ENCODE peak calls at places on chromosomes 1 and 21, in five cellular contexts. One of them, this sample, is unnamed.

GRCh38 chr1:40901886-40902633 is 39.9 kb upstream of the CITED4 start:
- DNase-seq in neuronal stem cell: no peak
- DNase-seq in H9: peak
- DNase-seq in IMR-90: peak
- DNase-seq in mesendoderm: peak
- DNase-seq in this sample: peak

GRCh38 chr21:45971487-45972352 is 9.8 kb upstream of the COL6A1 start:
- DNase-seq in neuronal stem cell: no peak
- DNase-seq in H9: no peak
- DNase-seq in IMR-90: peak
- DNase-seq in mesendoderm: peak
- DNase-seq in this sample: no peak

GRCh38 chr1:151372411-151372934 is at the start of gene SELENBP1:
- DNase-seq in neuronal stem cell: peak
- DNase-seq in H9: peak
- DNase-seq in IMR-90: peak
- DNase-seq in mesendoderm: peak
- DNase-seq in this sample: no peak

GRCh38 chr1:36890776-36891175 is 143.5 kb downstream of the GRIK3 start:
- DNase-seq in neuronal stem cell: no peak
- DNase-seq in H9: peak
- DNase-seq in IMR-90: no peak
- DNase-seq in mesendoderm: no peak
- DNase-seq in this sample: no peak

GRCh38 chr1:41646186-41646585 is 161.7 kb upstream of the EDN2 start:
- DNase-seq in neuronal stem cell: no peak
- DNase-seq in H9: no peak
- DNase-seq in IMR-90: no peak
- DNase-seq in mesendoderm: no peak
- DNase-seq in this sample: no peak

GRCh38 chr1:235712812-235713211 is 63.2 kb upstream of the GNG4 start:
- DNase-seq in neuronal stem cell: no peak
- DNase-seq in H9: no peak
- DNase-seq in IMR-90: peak
- DNase-seq in mesendoderm: no peak
- DNase-seq in this sample: no peak

GRCh38 chr1:183239793-183240625 is 53.9 kb downstream of the LAMC2 start:
- DNase-seq in neuronal stem cell: no peak
- DNase-seq in H9: no peak
- DNase-seq in IMR-90: no peak
- DNase-seq in mesendoderm: no peak
- DNase-seq in this sample: no peak

GRCh38 chr1:217495249-217495648 is 135.6 kb downstream of the GPATCH2 start:
- DNase-seq in neuronal stem cell: no peak
- DNase-seq in H9: no peak
- DNase-seq in IMR-90: no peak
- DNase-seq in mesendoderm: no peak
- DNase-seq in this sample: no peak

GRCh38 chr1:45879885-45880598 is 76.6 kb downstream of the MAST2 start:
- DNase-seq in neuronal stem cell: no peak
- DNase-seq in H9: no peak
- DNase-seq in IMR-90: no peak
- DNase-seq in mesendoderm: no peak
- DNase-seq in this sample: no peak

GRCh38 chr1:923131-923990 is at the start of gene SAMD11:
- DNase-seq in neuronal stem cell: peak
- DNase-seq in H9: peak
- DNase-seq in IMR-90: peak
- DNase-seq in mesendoderm: peak
- DNase-seq in this sample: no peak

GRCh38 chr1:15702722-15703550 is 18.8 kb downstream of the PLEKHM2 start:
- DNase-seq in neuronal stem cell: no peak
- DNase-seq in H9: peak
- DNase-seq in IMR-90: peak
- DNase-seq in mesendoderm: peak
- DNase-seq in this sample: peak

GRCh38 chr1:3482590-3482899 is 28.1 kb downstream of the ARHGEF16 start:
- DNase-seq in neuronal stem cell: no peak
- DNase-seq in H9: peak
- DNase-seq in IMR-90: no peak
- DNase-seq in mesendoderm: no peak
- DNase-seq in this sample: no peak

GRCh38 chr1:114707604-114708003 is 9.0 kb downstream of the NRAS start:
- DNase-seq in neuronal stem cell: no peak
- DNase-seq in H9: no peak
- DNase-seq in IMR-90: no peak
- DNase-seq in mesendoderm: no peak
- DNase-seq in this sample: no peak

GRCh38 chr1:206930210-206930798 is 8.6 kb upstream of the FCMR start:
- DNase-seq in neuronal stem cell: no peak
- DNase-seq in H9: no peak
- DNase-seq in IMR-90: no peak
- DNase-seq in mesendoderm: no peak
- DNase-seq in this sample: no peak

GRCh38 chr1:25695991-25696330 is 79.4 kb downstream of the MAN1C1 start:
- DNase-seq in neuronal stem cell: no peak
- DNase-seq in H9: no peak
- DNase-seq in IMR-90: peak
- DNase-seq in mesendoderm: peak
- DNase-seq in this sample: peak

GRCh38 chr1:14616997-14617396 is 18.5 kb downstream of the KAZN start:
- DNase-seq in neuronal stem cell: no peak
- DNase-seq in H9: no peak
- DNase-seq in IMR-90: no peak
- DNase-seq in mesendoderm: no peak
- DNase-seq in this sample: peak

GRCh38 chr1:176949033-176949662 is 215.4 kb downstream of the ASTN1 start:
- DNase-seq in neuronal stem cell: peak
- DNase-seq in H9: peak
- DNase-seq in IMR-90: peak
- DNase-seq in mesendoderm: peak
- DNase-seq in this sample: peak

GRCh38 chr1:2466834-2467554 is 9.1 kb upstream of the PLCH2 start:
- DNase-seq in neuronal stem cell: peak
- DNase-seq in H9: peak
- DNase-seq in IMR-90: no peak
- DNase-seq in mesendoderm: peak
- DNase-seq in this sample: no peak

GRCh38 chr1:202085682-202086373 is 36.9 kb upstream of the GPR37L1 start:
- DNase-seq in neuronal stem cell: no peak
- DNase-seq in H9: peak
- DNase-seq in IMR-90: peak
- DNase-seq in mesendoderm: peak
- DNase-seq in this sample: no peak

GRCh38 chr1:100542264-100542663 is 4.3 kb downstream of the GPR88 start:
- DNase-seq in neuronal stem cell: no peak
- DNase-seq in H9: no peak
- DNase-seq in IMR-90: no peak
- DNase-seq in mesendoderm: no peak
- DNase-seq in this sample: no peak

GRCh38 chr1:160227045-160227444 is 21.9 kb downstream of the PEA15 start:
- DNase-seq in neuronal stem cell: no peak
- DNase-seq in H9: no peak
- DNase-seq in IMR-90: no peak
- DNase-seq in mesendoderm: no peak
- DNase-seq in this sample: no peak
- H4K8ac ChIP-seq in neuronal stem cell: no peak
- H4K8ac ChIP-seq in H9: no peak
- H4K8ac ChIP-seq in IMR-90: no peak
- H4K8ac ChIP-seq in mesendoderm: no peak
- H4K8ac ChIP-seq in this sample: no peak

DNA sequence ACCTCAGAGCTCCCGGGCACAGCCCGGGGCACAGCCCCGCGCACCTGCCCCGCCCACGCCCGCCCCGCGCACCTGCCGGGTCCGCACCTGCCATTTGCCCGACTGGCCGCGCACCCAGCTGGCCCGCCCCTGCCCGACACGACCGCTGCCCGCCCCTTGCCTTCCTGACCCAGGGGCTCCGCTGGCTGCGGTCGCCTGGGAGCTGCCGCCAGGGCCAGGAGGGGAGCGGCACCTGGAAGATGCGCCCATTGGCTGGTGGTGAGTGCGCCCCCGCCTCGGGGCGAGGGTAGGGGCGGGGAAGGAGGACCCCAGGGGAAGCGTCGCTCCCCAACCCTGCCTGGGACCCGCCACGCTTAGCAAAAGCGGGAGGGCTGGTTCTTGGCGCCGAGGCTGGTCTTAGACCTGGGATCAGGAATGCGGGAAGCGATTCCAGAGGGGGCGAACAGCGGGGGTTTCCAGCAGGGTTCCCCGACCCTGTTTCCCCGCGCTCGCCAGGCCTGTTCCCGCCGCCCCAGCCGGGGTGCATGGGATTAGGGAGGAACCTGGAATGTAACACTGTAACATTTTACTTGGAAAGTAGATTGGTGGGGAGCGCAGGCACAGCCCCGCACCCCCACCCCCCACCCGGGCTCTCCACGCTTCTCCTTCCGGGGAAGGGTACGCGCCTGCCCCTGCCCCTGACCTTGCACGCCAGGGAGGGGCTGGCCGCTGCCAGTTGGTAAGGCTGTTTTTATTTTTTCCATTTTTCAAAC is at the start of gene FAM3B:
- DNase-seq in neuronal stem cell: peak
- DNase-seq in H9: peak
- DNase-seq in IMR-90: no peak
- DNase-seq in mesendoderm: peak
- DNase-seq in this sample: peak
- H4K8ac ChIP-seq in neuronal stem cell: no peak
- H4K8ac ChIP-seq in H9: no peak
- H4K8ac ChIP-seq in IMR-90: no peak
- H4K8ac ChIP-seq in mesendoderm: no peak
- H4K8ac ChIP-seq in this sample: no peak

GRCh38 chr1:180136311-180136967 is 18.2 kb upstream of the QSOX1 start:
- DNase-seq in neuronal stem cell: no peak
- DNase-seq in H9: no peak
- DNase-seq in IMR-90: peak
- DNase-seq in mesendoderm: no peak
- DNase-seq in this sample: peak
- H4K8ac ChIP-seq in neuronal stem cell: no peak
- H4K8ac ChIP-seq in H9: no peak
- H4K8ac ChIP-seq in IMR-90: peak
- H4K8ac ChIP-seq in mesendoderm: no peak
- H4K8ac ChIP-seq in this sample: no peak

GRCh38 chr1:6260961-6261614 is at the start of gene GPR153:
- DNase-seq in neuronal stem cell: no peak
- DNase-seq in H9: peak
- DNase-seq in IMR-90: no peak
- DNase-seq in mesendoderm: no peak
- DNase-seq in this sample: peak
- H4K8ac ChIP-seq in neuronal stem cell: no peak
- H4K8ac ChIP-seq in H9: no peak
- H4K8ac ChIP-seq in IMR-90: no peak
- H4K8ac ChIP-seq in mesendoderm: no peak
- H4K8ac ChIP-seq in this sample: no peak

GRCh38 chr1:47711211-47711847 is 273.5 kb downstream of the FOXD2 start:
- DNase-seq in neuronal stem cell: no peak
- DNase-seq in H9: no peak
- DNase-seq in IMR-90: no peak
- DNase-seq in mesendoderm: no peak
- DNase-seq in this sample: no peak

GRCh38 chr1:47709302-47710074 is 271.6 kb downstream of the FOXD2 start:
- DNase-seq in neuronal stem cell: peak
- DNase-seq in H9: peak
- DNase-seq in IMR-90: no peak
- DNase-seq in mesendoderm: peak
- DNase-seq in this sample: no peak

GRCh38 chr1:47711848-47712492 is 274.1 kb downstream of the FOXD2 start:
- DNase-seq in neuronal stem cell: no peak
- DNase-seq in H9: no peak
- DNase-seq in IMR-90: no peak
- DNase-seq in mesendoderm: no peak
- DNase-seq in this sample: no peak

GRCh38 chr1:47708658-47709301 is 270.9 kb downstream of the FOXD2 start:
- DNase-seq in neuronal stem cell: no peak
- DNase-seq in H9: peak
- DNase-seq in IMR-90: no peak
- DNase-seq in mesendoderm: peak
- DNase-seq in this sample: peak

GRCh38 chr1:47710075-47711071 is 272.5 kb downstream of the FOXD2 start:
- DNase-seq in neuronal stem cell: peak
- DNase-seq in H9: peak
- DNase-seq in IMR-90: peak
- DNase-seq in mesendoderm: peak
- DNase-seq in this sample: peak
- H4K8ac ChIP-seq in neuronal stem cell: no peak
- H4K8ac ChIP-seq in H9: no peak
- H4K8ac ChIP-seq in IMR-90: no peak
- H4K8ac ChIP-seq in mesendoderm: no peak
- H4K8ac ChIP-seq in this sample: no peak

GRCh38 chr1:85313888-85314696 is 37.7 kb upstream of the BCL10 start:
- DNase-seq in neuronal stem cell: no peak
- DNase-seq in H9: no peak
- DNase-seq in IMR-90: peak
- DNase-seq in mesendoderm: peak
- DNase-seq in this sample: peak
- H4K8ac ChIP-seq in neuronal stem cell: no peak
- H4K8ac ChIP-seq in H9: no peak
- H4K8ac ChIP-seq in IMR-90: peak
- H4K8ac ChIP-seq in mesendoderm: no peak
- H4K8ac ChIP-seq in this sample: no peak

GRCh38 chr1:22818061-22818770 is 107.6 kb downstream of the EPHB2 start:
- DNase-seq in neuronal stem cell: no peak
- DNase-seq in H9: no peak
- DNase-seq in IMR-90: no peak
- DNase-seq in mesendoderm: no peak
- DNase-seq in this sample: no peak
- H4K8ac ChIP-seq in neuronal stem cell: no peak
- H4K8ac ChIP-seq in H9: no peak
- H4K8ac ChIP-seq in IMR-90: peak
- H4K8ac ChIP-seq in mesendoderm: no peak
- H4K8ac ChIP-seq in this sample: no peak

This sample was measured in trophoblast cell.